ENCODE peak calls at places on chromosome 19, in five cellular contexts. U, D, W, R and E are unnamed samples.

GRCh38 chr19:46482645-46483044 is 11.3 kb upstream of the PNMA8A start:
- DNase-seq in U (no peak), D (no peak), W (no peak), R (peak), E (no peak)

GRCh38 chr19:35040826-35041547 is 534 bp upstream of the HPN start:
- DNase-seq in U (peak), D (peak), W (peak), R (peak), E (no peak)

GRCh38 chr19:41192574-41193419 is at the start of gene CYP2S1:
- DNase-seq in U (no peak), D (no peak), W (peak), R (peak), E (no peak)

GRCh38 chr19:43331435-43332010 is 22.0 kb upstream of the CD177 start:
- DNase-seq in U (no peak), D (no peak), W (no peak), R (no peak), E (no peak)

GRCh38 chr19:48955308-48955958 is 758 bp downstream of the BAX start:
- DNase-seq in U (no peak), D (no peak), W (no peak), R (peak), E (no peak)

GRCh38 chr19:10922638-10923014 is 5.8 kb downstream of the YIPF2 start:
- DNase-seq in U (no peak), D (no peak), W (no peak), R (no peak), E (no peak)

GRCh38 chr19:6070179-6071102 is 39.9 kb downstream of the RFX2 start:
- DNase-seq in U (peak), D (no peak), W (no peak), R (no peak), E (no peak)

GRCh38 chr19:51440846-51441409 is 17.3 kb downstream of the SIGLEC8 start:
- DNase-seq in U (no peak), D (no peak), W (no peak), R (no peak), E (no peak)

GRCh38 chr19:29724102-29724641 is 9.1 kb upstream of the C19orf12 start:
- DNase-seq in U (no peak), D (peak), W (no peak), R (peak), E (no peak)

GRCh38 chr19:52689804-52690394 is 44.9 kb downstream of the ZNF611 start:
- DNase-seq in U (peak), D (peak), W (peak), R (peak), E (no peak)

GRCh38 chr19:17794731-17795494 is at the start of gene B3GNT3:
- DNase-seq in U (peak), D (no peak), W (peak), R (peak), E (no peak)

GRCh38 chr19:38034153-38034835 is 127.3 kb downstream of the SIPA1L3 start:
- DNase-seq in U (no peak), D (no peak), W (no peak), R (no peak), E (no peak)

GRCh38 chr19:43470288-43470687 is 4.9 kb upstream of the LYPD3 start:
- DNase-seq in U (no peak), D (no peak), W (no peak), R (peak), E (no peak)

GRCh38 chr19:43820861-43821215 is 6.3 kb upstream of the ZNF283 start:
- DNase-seq in U (no peak), D (no peak), W (no peak), R (no peak), E (no peak)

GRCh38 chr19:11421607-11422098 is 2.5 kb upstream of the RGL3 start:
- DNase-seq in U (peak), D (peak), W (peak), R (peak), E (no peak)

GRCh38 chr19:29544656-29545360 is 19.0 kb downstream of the VSTM2B start:
- DNase-seq in U (no peak), D (no peak), W (no peak), R (no peak), E (no peak)

GRCh38 chr19:10243606-10244005 is 8.4 kb upstream of the MRPL4 start:
- DNase-seq in U (no peak), D (no peak), W (no peak), R (no peak), E (no peak)

GRCh38 chr19:10718205-10719196 is 622 bp downstream of the DNM2 start:
- DNase-seq in U (peak), D (peak), W (peak), R (peak), E (no peak)

GRCh38 chr19:54045771-54046170 is 17.9 kb downstream of the VSTM1 start:
- DNase-seq in U (no peak), D (no peak), W (no peak), R (no peak), E (no peak)

GRCh38 chr19:3522421-3523360 is 16.3 kb upstream of the TEKTIP1 start:
- DNase-seq in U (no peak), D (no peak), W (no peak), R (no peak), E (no peak)

GRCh38 chr19:9406798-9407352 is 28.5 kb downstream of the ZNF266 start:
- DNase-seq in U (peak), D (peak), W (peak), R (peak), E (no peak)

GRCh38 chr19:871446-872265 is 12.2 kb downstream of the CFD start:
- DNase-seq in U (no peak), D (no peak), W (no peak), R (peak), E (no peak)

GRCh38 chr19:2305974-2306806 is 1.8 kb downstream of the LINGO3 start:
- DNase-seq in U (no peak), D (no peak), W (no peak), R (no peak), E (no peak)

GRCh38 chr19:16804176-16804575 is 25.0 kb upstream of the SIN3B start:
- DNase-seq in U (no peak), D (no peak), W (no peak), R (no peak), E (no peak)

GRCh38 chr19:35822579-35822978 is 9.9 kb upstream of the PRODH2 start:
- DNase-seq in U (no peak), D (no peak), W (no peak), R (no peak), E (no peak)

GRCh38 chr19:42271861-42272534 is 2.9 kb downstream of the CIC start:
- DNase-seq in U (no peak), D (no peak), W (no peak), R (no peak), E (no peak)

GRCh38 chr19:48836089-48837017 is at the start of gene HSD17B14:
- DNase-seq in U (no peak), D (peak), W (no peak), R (peak), E (no peak)

GRCh38 chr19:609001-609340 is 19.3 kb downstream of the HCN2 start:
- DNase-seq in U (no peak), D (no peak), W (peak), R (no peak), E (no peak)

GRCh38 chr19:55320844-55321419 is 4.2 kb downstream of the TMEM150B start:
- DNase-seq in U (no peak), D (no peak), W (no peak), R (no peak), E (no peak)

GRCh38 chr19:55322495-55322894 is 2.6 kb downstream of the TMEM150B start:
- DNase-seq in U (no peak), D (no peak), W (no peak), R (no peak), E (no peak)

GRCh38 chr19:55324705-55325104 is 436 bp downstream of the TMEM150B start:
- DNase-seq in U (no peak), D (no peak), W (no peak), R (no peak), E (no peak)

GRCh38 chr19:55319786-55320185 is 5.4 kb downstream of the TMEM150B start:
- DNase-seq in U (no peak), D (no peak), W (no peak), R (peak), E (no peak)

GRCh38 chr19:55321466-55321865 is 3.7 kb downstream of the TMEM150B start:
- DNase-seq in U (no peak), D (no peak), W (no peak), R (no peak), E (no peak)
- H3K4me3 ChIP-seq in U (no peak), D (no peak), W (no peak), R (no peak), E (no peak)

GRCh38 chr19:57949296-57949695 is 1.8 kb upstream of the ZNF256 start:
- DNase-seq in U (no peak), D (no peak), W (no peak), R (no peak), E (no peak)

GRCh38 chr19:57949702-57950101 is 2.2 kb upstream of the ZNF256 start:
- DNase-seq in U (no peak), D (no peak), W (no peak), R (no peak), E (no peak)

GRCh38 chr19:57947088-57947418 is 453 bp downstream of the ZNF256 start:
- DNase-seq in U (no peak), D (no peak), W (no peak), R (peak), E (no peak)

GRCh38 chr19:57946316-57946715 is 1.2 kb downstream of the ZNF256 start:
- DNase-seq in U (no peak), D (no peak), W (no peak), R (no peak), E (no peak)

DNA sequence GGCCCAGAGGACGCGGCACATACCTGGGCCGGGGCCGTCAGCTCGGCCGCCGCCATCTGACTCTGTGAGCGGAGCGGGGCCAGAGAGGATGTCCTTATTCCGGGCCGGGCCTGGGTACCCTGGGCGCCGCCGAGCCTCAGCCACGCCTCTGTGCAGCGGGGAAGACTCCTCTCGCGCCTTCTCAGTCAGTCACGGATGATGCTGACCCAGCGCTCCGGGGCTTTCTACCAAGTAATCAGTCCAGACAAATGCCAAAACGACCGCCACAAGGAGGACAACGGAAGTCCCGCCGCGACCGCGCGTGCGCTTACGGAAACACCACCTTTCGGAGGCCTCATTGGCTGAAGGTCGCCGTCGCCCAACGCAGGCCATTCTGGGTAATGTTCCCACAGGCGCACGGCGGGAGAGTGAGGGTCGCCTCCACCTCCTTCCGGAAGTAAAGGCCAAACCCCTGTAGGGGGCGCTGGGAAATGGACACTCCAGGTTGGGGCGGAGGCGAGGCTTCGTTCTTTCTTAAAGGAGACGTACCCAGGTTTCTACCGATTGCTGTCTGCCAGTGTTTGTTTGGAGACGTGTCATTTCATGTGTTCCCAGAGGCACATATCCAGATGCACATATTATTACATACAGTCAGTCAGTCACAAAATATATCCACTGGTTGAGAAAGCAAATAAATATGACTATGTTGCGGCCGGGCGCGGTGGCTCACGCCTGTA is at the start of gene ZNF256:
- DNase-seq in U (peak), D (peak), W (peak), R (peak), E (peak)
- TF ChIP-seq CTCF in U (peak), D (peak), W (peak), R (peak), E (peak)

GRCh38 chr19:19111138-19111835 is 27.0 kb downstream of the TMEM161A start:
- DNase-seq in U (no peak), D (no peak), W (no peak), R (no peak), E (no peak)

GRCh38 chr19:19113040-19113541 is 25.2 kb downstream of the TMEM161A start:
- DNase-seq in U (no peak), D (peak), W (no peak), R (peak), E (no peak)

GRCh38 chr19:19109601-19110000 is 28.7 kb downstream of the TMEM161A start:
- DNase-seq in U (no peak), D (no peak), W (no peak), R (peak), E (no peak)

GRCh38 chr19:19110410-19111137 is 27.7 kb downstream of the TMEM161A start:
- DNase-seq in U (no peak), D (no peak), W (no peak), R (peak), E (no peak)

DNA sequence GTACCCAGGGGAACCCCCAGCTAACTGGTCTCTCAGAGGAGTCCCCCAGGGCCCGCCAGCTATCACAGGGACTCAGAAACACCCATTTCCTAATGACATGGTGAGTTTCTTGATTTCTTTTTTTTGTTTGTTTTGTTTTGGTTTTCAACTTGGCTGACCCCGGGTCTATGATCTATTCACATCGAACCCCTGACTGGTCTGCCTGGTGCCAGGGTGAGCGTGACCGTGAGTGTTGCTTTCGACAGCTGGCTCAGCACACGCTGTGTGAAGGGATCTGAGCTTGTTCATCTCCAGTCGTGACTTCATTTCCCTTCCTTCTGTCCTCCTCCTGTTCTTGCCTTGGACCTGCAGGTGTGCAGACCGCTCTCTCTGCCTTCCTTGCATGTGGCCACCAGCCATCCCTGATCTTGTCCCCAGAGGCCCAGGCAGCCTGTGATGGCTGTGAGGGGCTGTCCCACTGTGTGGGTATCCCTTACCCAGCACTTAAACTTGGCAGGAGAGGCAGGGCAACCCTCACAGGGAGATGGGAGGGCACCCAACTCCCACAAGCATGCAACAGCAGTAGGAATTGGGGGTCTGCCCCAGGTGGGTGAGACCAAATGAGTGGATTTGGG is 26.2 kb downstream of the TMEM161A start:
- DNase-seq in U (no peak), D (no peak), W (no peak), R (no peak), E (no peak)
- H3K4me3 ChIP-seq in U (no peak), D (no peak), W (no peak), R (no peak), E (no peak)

DNA sequence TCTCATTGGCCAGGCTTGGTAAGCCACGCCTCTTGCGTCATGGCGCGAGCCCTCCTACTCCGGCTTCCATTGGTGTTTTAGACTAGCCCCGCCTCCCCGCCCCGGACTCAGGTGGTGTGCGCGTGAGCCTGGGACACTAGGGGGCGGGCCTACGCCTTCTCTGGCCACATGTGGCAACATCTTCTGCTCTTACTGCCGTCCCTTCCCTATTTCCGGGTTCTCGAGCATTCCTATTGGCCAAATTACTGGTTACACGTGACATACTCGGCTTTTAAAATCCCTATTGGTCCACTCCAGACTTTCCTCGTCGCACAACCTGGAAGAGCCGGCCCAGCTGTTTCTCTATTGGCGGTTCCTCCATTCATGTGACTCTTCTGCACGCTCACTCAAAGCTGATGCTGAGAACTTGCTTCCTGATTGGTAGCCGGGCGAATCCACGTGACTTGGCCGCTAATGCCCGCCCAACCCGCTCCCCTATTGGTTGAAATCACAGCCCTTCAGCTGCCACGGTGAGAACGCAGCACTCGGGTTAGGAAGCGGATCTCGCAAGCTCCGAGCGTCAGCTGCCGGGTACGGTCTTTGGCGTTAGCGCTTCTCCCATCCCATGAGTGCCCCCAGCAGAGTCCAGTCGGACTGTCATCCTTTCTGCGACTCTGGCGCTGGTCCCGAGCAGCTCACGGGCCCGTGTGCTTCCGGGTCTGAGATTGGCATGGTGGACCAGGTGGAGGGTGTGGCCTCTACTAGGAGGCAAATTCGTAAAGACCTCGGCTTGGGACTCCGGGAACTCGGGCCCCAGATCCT is at the start of gene BLOC1S3:
- DNase-seq in U (peak), D (peak), W (peak), R (peak), E (peak)
- TF ChIP-seq CTCF in U (peak), D (peak), W (peak), R (no peak), E (peak)

GRCh38 chr19:33224694-33225457 is 774 bp downstream of the SLC7A10 start:
- DNase-seq in U (no peak), D (no peak), W (no peak), R (no peak), E (no peak)

GRCh38 chr19:33227242-33227650 is 1.6 kb upstream of the SLC7A10 start:
- DNase-seq in U (peak), D (no peak), W (peak), R (no peak), E (no peak)

GRCh38 chr19:33225458-33225925 is at the start of gene SLC7A10:
- DNase-seq in U (no peak), D (no peak), W (no peak), R (peak), E (no peak)

GRCh38 chr19:33227870-33228599 is 2.4 kb upstream of the SLC7A10 start:
- DNase-seq in U (no peak), D (no peak), W (no peak), R (no peak), E (no peak)

DNA sequence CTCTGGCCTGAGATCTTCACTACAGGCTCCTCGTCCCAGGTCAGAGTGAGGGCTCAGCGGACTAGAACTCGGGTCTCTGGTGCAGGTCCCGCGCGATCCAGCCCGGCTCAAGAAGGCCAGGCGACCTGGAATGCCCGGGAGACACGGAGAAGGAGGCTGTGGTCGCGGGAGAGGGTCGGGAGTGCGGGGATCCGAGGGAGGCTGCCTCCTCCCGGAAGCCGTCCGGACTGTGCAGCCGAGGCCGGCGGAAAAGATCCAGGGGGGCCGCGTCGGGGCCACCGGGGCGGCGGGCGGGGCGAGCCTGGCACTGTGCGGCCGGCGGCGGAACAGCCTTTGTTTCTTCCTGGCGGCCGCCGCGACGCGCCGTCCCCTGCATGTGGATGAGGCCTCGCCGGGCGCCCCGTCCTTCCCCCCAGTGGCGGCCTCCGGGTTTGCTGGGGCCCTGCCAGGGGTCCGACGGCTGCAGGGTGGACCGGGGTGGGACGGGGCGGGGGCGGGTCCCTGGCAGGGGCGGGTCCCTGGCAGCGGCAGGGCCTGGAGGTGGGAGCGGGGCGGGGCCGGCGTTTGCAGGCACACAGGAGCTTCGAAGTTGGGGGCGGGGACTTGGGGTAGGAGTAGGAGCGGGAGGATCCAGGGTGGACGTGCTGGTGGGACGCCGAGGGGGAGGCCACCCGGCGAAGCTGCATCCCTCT is 1.0 kb upstream of the SLC7A10 start:
- DNase-seq in U (peak), D (peak), W (peak), R (peak), E (no peak)
- H3K4me3 ChIP-seq in U (no peak), D (peak), W (peak), R (no peak), E (no peak)

DNA sequence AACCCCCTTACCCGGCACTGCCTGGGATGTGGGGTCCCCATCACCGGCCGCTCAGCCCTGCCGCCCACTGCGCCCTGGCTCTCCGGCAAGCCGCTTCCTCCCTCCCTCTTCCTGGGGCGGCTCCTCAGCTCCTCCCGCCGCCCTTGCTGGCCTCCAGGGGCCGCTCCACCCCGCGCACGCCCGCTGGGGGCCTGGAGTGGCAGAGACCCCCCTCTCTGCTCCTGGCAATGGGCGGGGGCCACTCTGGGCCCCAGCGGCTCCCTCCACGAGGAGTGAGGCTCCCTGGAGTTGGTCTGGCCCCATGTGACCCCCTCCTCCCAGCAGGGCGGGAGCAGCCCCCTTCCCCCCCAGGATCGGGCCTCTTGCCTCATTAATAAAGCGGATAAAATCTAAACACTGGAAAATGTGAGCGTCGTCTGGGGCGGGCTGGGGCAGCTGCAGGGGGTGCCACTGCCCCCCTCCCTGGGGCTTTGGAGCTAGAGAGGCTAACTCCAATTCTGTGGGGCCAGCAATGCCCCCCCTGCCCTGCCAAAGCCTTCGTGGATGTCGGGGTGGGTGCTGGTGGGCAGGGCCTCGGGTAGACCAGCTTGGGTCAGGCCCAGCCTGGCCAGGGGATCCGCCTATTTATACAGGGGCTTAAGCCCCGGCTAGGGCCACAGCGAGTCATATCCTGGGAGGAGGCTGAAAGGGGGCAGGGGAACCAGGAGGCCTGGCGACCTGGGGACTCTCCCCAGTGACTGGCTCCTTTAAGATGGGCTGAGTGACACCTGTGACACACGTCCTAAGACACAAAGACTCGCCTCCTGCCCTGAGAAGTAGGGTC is at the start of gene PTGER1:
- DNase-seq in U (no peak), D (peak), W (no peak), R (peak), E (no peak)
- TF ChIP-seq CTCF in U (peak), D (peak), W (peak), R (peak), E (peak)